ENCODE peak calls at places on chromosomes 7 and 10, in four cellular contexts. L, X, F and N are unnamed samples.
A peak's percentile ranks its signal among the peaks of the same experiment; 100 is the strongest.

GRCh38 chr10:68826764-68827591 is at the start of gene STOX1:
- DNase-seq in L (peak; percentile 64), X (peak; percentile 22), F (peak; percentile 69), N (peak; percentile 51)

GRCh38 chr7:135193615-135194081 is 17.7 kb downstream of the WDR91 start:
- DNase-seq in L (no peak), X (no peak), F (peak; percentile 56), N (no peak)

GRCh38 chr10:131418686-131419085 is 107.2 kb upstream of the TCERG1L start:
- DNase-seq in L (no peak), X (no peak), F (no peak), N (no peak)

GRCh38 chr7:849145-849544 is 16.9 kb downstream of the SUN1 start:
- DNase-seq in L (no peak), X (no peak), F (no peak), N (no peak)

GRCh38 chr7:92461027-92462003 is 14.0 kb downstream of the GATAD1 start:
- DNase-seq in L (no peak), X (peak; percentile 24), F (peak; percentile 49), N (no peak)

GRCh38 chr10:30431435-30431911 is 2.5 kb upstream of the MAP3K8 start:
- DNase-seq in L (peak; percentile 61), X (peak; percentile 59), F (peak; percentile 40), N (peak; percentile 60)

GRCh38 chr7:88226201-88226600 is 6.4 kb upstream of the SRI start:
- DNase-seq in L (no peak), X (no peak), F (no peak), N (no peak)

GRCh38 chr7:75991531-75992082 is 2.8 kb downstream of the TMEM120A start:
- DNase-seq in L (no peak), X (no peak), F (no peak), N (no peak)

GRCh38 chr7:112116894-112117293 is 89.3 kb downstream of the DOCK4 start:
- DNase-seq in L (no peak), X (no peak), F (no peak), N (no peak)

GRCh38 chr10:110725809-110726641 is 81.9 kb downstream of the RBM20 start:
- DNase-seq in L (peak; percentile 34), X (no peak), F (no peak), N (peak; percentile 75)

GRCh38 chr7:50632561-50633413 is 67.6 kb upstream of the DDC start:
- DNase-seq in L (no peak), X (peak; percentile 68), F (peak; percentile 59), N (peak; percentile 39)

GRCh38 chr10:111347386-111348005 is 270.7 kb downstream of the ADRA2A start:
- DNase-seq in L (no peak), X (peak; percentile 76), F (no peak), N (no peak)

GRCh38 chr7:20211376-20211775 is 5.8 kb downstream of the MACC1 start:
- DNase-seq in L (no peak), X (no peak), F (no peak), N (no peak)

GRCh38 chr10:68471063-68471585 is 649 bp downstream of the DNA2 start:
- DNase-seq in L (no peak), X (no peak), F (no peak), N (no peak)

GRCh38 chr7:42137431-42137830 is 99.6 kb downstream of the GLI3 start:
- DNase-seq in L (no peak), X (no peak), F (no peak), N (no peak)

GRCh38 chr7:151060416-151061234 is 1.2 kb downstream of the SLC4A2 start:
- DNase-seq in L (no peak), X (no peak), F (peak; percentile 71), N (no peak)
- TF ChIP-seq CTCF in L (no peak), X (no peak), F (no peak), N (no peak)

GRCh38 chr7:137146012-137146455 is 197.5 kb downstream of the PTN start:
- DNase-seq in L (no peak), X (no peak), F (no peak), N (no peak)
- H3K4me3 ChIP-seq in L (no peak overlapping the region), X (no peak overlapping the region), F (no peak overlapping the region), N (no peak overlapping the region)

GRCh38 chr10:28558923-28559508 is 26.1 kb downstream of the WAC start:
- DNase-seq in L (no peak), X (peak; percentile 30), F (no peak), N (no peak)

GRCh38 chr10:28559661-28560060 is 26.7 kb downstream of the WAC start:
- DNase-seq in L (no peak), X (no peak), F (no peak), N (no peak)

GRCh38 chr10:28560617-28561016 is 27.7 kb downstream of the WAC start:
- DNase-seq in L (no peak), X (no peak), F (no peak), N (no peak)

GRCh38 chr10:28558186-28558585 is 25.3 kb downstream of the WAC start:
- DNase-seq in L (no peak), X (no peak), F (no peak), N (no peak)

GRCh38 chr10:28561531-28561930 is 28.6 kb downstream of the WAC start:
- DNase-seq in L (no peak), X (no peak), F (no peak), N (no peak)
- H3K4me1 ChIP-seq in L (peaks cover 74% of the 10 kb centered on the region), X (peaks cover 55% of the 10 kb centered on the region), F (peaks cover 13% of the 10 kb centered on the region), N (peaks cover 62% of the 10 kb centered on the region)

GRCh38 chr7:6576024-6576866 is 1.0 kb upstream of the ZDHHC4 start:
- DNase-seq in L (no peak), X (no peak), F (no peak), N (no peak)

GRCh38 chr7:6577369-6578113 is at the start of gene ZDHHC4:
- DNase-seq in L (peak; percentile 93), X (peak; percentile 88), F (peak; percentile 91), N (peak; percentile 93)

GRCh38 chr7:6578114-6579084 is 1.1 kb downstream of the ZDHHC4 start:
- DNase-seq in L (no peak), X (no peak), F (no peak), N (no peak)

GRCh38 chr7:6575246-6576023 is 1.8 kb upstream of the ZDHHC4 start:
- DNase-seq in L (no peak), X (no peak), F (no peak), N (no peak)

GRCh38 chr7:6579446-6579845 is 2.2 kb downstream of the ZDHHC4 start:
- DNase-seq in L (no peak), X (no peak), F (no peak), N (no peak)
- TF ChIP-seq CTCF in L (no peak), X (no peak), F (no peak), N (no peak)

DNA sequence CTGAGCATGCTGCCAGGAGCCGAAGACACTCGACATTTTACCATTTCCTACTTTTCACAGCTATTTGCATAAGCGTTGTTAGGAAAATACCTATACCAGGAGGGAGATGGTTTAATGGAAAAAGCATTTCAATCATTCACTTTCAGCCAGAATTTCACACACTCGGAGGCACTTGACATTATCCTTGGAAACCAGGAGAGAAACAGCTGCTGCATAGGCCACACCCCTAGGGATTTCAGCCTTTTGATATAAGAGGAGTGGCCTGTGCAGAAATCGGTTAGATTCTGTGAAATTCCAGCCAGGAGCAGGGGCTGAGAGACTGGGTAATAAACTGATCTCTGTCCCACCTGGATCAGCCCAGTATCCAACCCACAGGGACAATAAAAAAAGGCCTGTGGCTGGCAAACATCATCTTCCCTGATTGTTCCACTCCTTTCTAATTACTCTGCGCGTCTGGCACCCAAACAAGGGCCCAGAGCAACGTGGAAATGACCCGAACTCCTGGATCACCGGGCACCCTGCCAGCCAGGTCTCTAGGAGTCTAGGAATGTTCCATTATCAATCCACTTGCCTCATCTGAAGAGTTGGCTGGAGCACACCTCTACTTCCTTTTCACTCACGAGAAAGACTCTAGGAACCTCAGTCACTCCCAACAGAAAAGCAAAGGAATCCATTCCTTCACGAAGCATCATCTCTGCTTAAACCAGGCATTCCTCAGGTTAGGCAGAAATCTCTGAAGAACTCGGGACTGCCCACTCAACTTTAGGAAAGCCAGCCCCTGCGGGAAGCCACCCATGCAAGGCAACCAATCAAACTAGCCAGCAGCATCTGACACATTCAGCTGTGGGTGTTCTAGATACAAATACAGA is 37.9 kb downstream of the ATXN7L1 start:
- DNase-seq in L (no peak), X (peak; percentile 37), F (no peak), N (no peak)
- H3K4me3 ChIP-seq in L (no peak overlapping the region), X (no peak overlapping the region), F (no peak overlapping the region), N (no peak overlapping the region)

GRCh38 chr10:132607491-132607890 is 69.9 kb downstream of the INPP5A start:
- DNase-seq in L (peak; percentile 7), X (peak; percentile 12), F (no peak), N (no peak)
- H3K4me1 ChIP-seq in L (peaks cover 51% of the 10 kb centered on the region), X (peaks cover 15% of the 10 kb centered on the region), F (peaks cover 51% of the 10 kb centered on the region), N (peaks cover 16% of the 10 kb centered on the region)

GRCh38 chr10:96022739-96023138 is 20.6 kb upstream of the CCNJ start:
- DNase-seq in L (no peak), X (no peak), F (no peak), N (no peak)

GRCh38 chr10:96023168-96023567 is 20.2 kb upstream of the CCNJ start:
- DNase-seq in L (no peak), X (no peak), F (no peak), N (no peak)

GRCh38 chr10:96021332-96021731 is 22.1 kb upstream of the CCNJ start:
- DNase-seq in L (no peak), X (no peak), F (no peak), N (no peak)

GRCh38 chr10:96025566-96025965 is 17.8 kb upstream of the CCNJ start:
- DNase-seq in L (no peak), X (no peak), F (peak; percentile 20), N (no peak)
- TF ChIP-seq CTCF in L (no peak), X (no peak), F (no peak), N (no peak)

GRCh38 chr7:27182861-27183681 is 2.0 kb downstream of the HOXA11 start:
- DNase-seq in L (no peak), X (no peak), F (no peak), N (no peak)
- H3K4me3 ChIP-seq in L (no peak overlapping the region), X (no peak overlapping the region), F (no peak overlapping the region), N (peak overlapping the region; percentile 72)

GRCh38 chr10:32982911-32983310 is 24.9 kb upstream of the ITGB1 start:
- DNase-seq in L (no peak), X (no peak), F (no peak), N (no peak)
- H3K4me1 ChIP-seq in L (peaks cover 50% of the 10 kb centered on the region), X (peaks cover 34% of the 10 kb centered on the region), F (peaks cover 4% of the 10 kb centered on the region), N (peaks cover 8% of the 10 kb centered on the region)

DNA sequence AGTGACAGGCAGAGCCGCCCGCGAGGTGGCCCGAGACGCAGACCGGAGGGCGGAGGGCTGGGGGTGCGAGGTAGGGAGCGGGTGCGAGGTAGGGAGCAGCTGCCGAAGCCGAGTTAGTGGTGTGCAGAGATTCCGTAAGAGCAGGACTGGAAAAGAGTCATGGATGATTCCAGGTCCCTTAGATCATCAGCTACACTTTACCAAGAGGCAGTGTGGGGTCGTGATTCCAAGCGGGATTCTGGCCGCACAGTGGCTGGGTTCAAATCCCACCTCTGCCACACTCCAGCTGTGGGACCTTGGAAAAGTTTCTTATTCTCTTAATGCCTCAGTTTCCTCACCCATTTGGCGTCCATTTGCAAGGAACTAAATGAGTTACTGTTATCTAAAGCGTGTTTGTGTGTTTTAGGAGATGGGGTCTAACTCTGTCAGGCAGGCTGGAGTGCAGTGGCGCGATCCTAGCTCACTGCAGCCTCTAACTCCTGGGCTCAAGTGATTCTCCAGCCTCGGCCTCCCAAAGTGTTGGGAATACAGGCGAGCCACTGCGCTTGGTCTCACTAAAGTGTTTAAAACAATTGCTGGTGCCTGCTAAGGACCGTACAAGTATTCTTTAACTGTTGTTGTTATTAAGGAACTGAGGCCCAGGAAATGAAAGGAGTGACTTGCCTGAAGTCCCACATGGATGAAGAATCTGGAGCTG is 1.1 kb downstream of the NDUFB2 start:
- DNase-seq in L (no peak), X (no peak), F (no peak), N (no peak)
- TF ChIP-seq CTCF in L (no peak), X (no peak), F (no peak), N (no peak)